ENCODE peak calls at places on chromosomes 3 and 15, in six cellular contexts. One of them, this sample, is unnamed. For H3K4me1, the result is how much of the 10 kb centered on the place peaks cover.

GRCh38 chr3:42024578-42025387 is 62.9 kb upstream of the ULK4 start:
- DNase-seq in suprapubic skin: no peak
- DNase-seq in mesendoderm: peak
- DNase-seq in mesenchymal stem cell: peak
- DNase-seq in uterus: no peak
- DNase-seq in H1: no peak
- DNase-seq in this sample: no peak

GRCh38 chr3:149180057-149180573 is 41.5 kb downstream of the CP start:
- DNase-seq in suprapubic skin: peak
- DNase-seq in mesenchymal stem cell: peak
- DNase-seq in H1: no peak
- DNase-seq in uterus: peak
- DNase-seq in mesendoderm: no peak
- DNase-seq in this sample: peak

GRCh38 chr15:41971893-41972340 is 440 bp downstream of the EHD4 start:
- DNase-seq in suprapubic skin: no peak
- DNase-seq in H1: no peak
- DNase-seq in uterus: no peak
- DNase-seq in mesendoderm: no peak
- DNase-seq in mesenchymal stem cell: no peak
- DNase-seq in this sample: no peak

GRCh38 chr3:58962040-58962651 is 87.7 kb downstream of the CFAP20DC start:
- DNase-seq in H1: no peak
- DNase-seq in suprapubic skin: no peak
- DNase-seq in mesenchymal stem cell: no peak
- DNase-seq in uterus: no peak
- DNase-seq in mesendoderm: no peak
- DNase-seq in this sample: no peak

GRCh38 chr3:46924921-46925584 is 47.5 kb downstream of the PTH1R start:
- DNase-seq in mesenchymal stem cell: no peak
- DNase-seq in mesendoderm: no peak
- DNase-seq in suprapubic skin: peak
- DNase-seq in H1: no peak
- DNase-seq in uterus: no peak
- DNase-seq in this sample: peak

GRCh38 chr15:100560323-100560722 is 31.6 kb upstream of the CERS3 start:
- DNase-seq in mesendoderm: no peak
- DNase-seq in suprapubic skin: no peak
- DNase-seq in H1: no peak
- DNase-seq in mesenchymal stem cell: no peak
- DNase-seq in uterus: no peak
- DNase-seq in this sample: no peak

GRCh38 chr3:110521019-110521418 is 550.6 kb upstream of the NECTIN3 start:
- DNase-seq in mesendoderm: no peak
- DNase-seq in mesenchymal stem cell: peak
- DNase-seq in suprapubic skin: no peak
- DNase-seq in uterus: no peak
- DNase-seq in H1: no peak
- DNase-seq in this sample: no peak

GRCh38 chr15:85171736-85172135 is 190.1 kb downstream of the PDE8A start:
- DNase-seq in H1: no peak
- DNase-seq in mesendoderm: peak
- DNase-seq in suprapubic skin: no peak
- DNase-seq in uterus: no peak
- DNase-seq in mesenchymal stem cell: peak
- DNase-seq in this sample: no peak

GRCh38 chr3:86788371-86788770 is 202.6 kb downstream of the VGLL3 start:
- DNase-seq in mesendoderm: no peak
- DNase-seq in uterus: no peak
- DNase-seq in mesenchymal stem cell: no peak
- DNase-seq in suprapubic skin: no peak
- DNase-seq in H1: no peak
- DNase-seq in this sample: no peak

GRCh38 chr3:120473389-120473788 is 22.6 kb upstream of the FSTL1 start:
- DNase-seq in mesenchymal stem cell: no peak
- DNase-seq in uterus: no peak
- DNase-seq in H1: no peak
- DNase-seq in mesendoderm: no peak
- DNase-seq in suprapubic skin: no peak
- DNase-seq in this sample: no peak

GRCh38 chr3:14222900-14223594 is 44.4 kb downstream of the LSM3 start:
- DNase-seq in mesenchymal stem cell: peak
- DNase-seq in uterus: no peak
- DNase-seq in suprapubic skin: no peak
- DNase-seq in mesendoderm: no peak
- DNase-seq in H1: no peak
- DNase-seq in this sample: no peak

GRCh38 chr3:101979033-101979432 is 129.7 kb downstream of the NFKBIZ start:
- DNase-seq in H1: no peak
- DNase-seq in uterus: no peak
- DNase-seq in mesenchymal stem cell: no peak
- DNase-seq in suprapubic skin: no peak
- DNase-seq in mesendoderm: no peak
- DNase-seq in this sample: no peak

GRCh38 chr3:77915341-77915740 is 875.4 kb downstream of the ROBO2 start:
- DNase-seq in H1: no peak
- DNase-seq in mesendoderm: no peak
- DNase-seq in uterus: no peak
- DNase-seq in suprapubic skin: no peak
- DNase-seq in mesenchymal stem cell: no peak
- DNase-seq in this sample: no peak

GRCh38 chr3:53844262-53845102 is 1.7 kb downstream of the CHDH start:
- DNase-seq in H1: no peak
- DNase-seq in suprapubic skin: no peak
- DNase-seq in mesendoderm: no peak
- DNase-seq in mesenchymal stem cell: no peak
- DNase-seq in uterus: no peak
- DNase-seq in this sample: no peak

GRCh38 chr15:68618339-68619302 is 39.8 kb downstream of the CORO2B start:
- DNase-seq in suprapubic skin: no peak
- DNase-seq in uterus: no peak
- DNase-seq in mesendoderm: peak
- DNase-seq in H1: no peak
- DNase-seq in mesenchymal stem cell: peak
- DNase-seq in this sample: no peak

GRCh38 chr3:168981396-168981795 is 682.1 kb downstream of the MECOM start:
- DNase-seq in suprapubic skin: no peak
- DNase-seq in H1: no peak
- DNase-seq in mesendoderm: no peak
- DNase-seq in uterus: no peak
- DNase-seq in mesenchymal stem cell: no peak
- DNase-seq in this sample: no peak

DNA sequence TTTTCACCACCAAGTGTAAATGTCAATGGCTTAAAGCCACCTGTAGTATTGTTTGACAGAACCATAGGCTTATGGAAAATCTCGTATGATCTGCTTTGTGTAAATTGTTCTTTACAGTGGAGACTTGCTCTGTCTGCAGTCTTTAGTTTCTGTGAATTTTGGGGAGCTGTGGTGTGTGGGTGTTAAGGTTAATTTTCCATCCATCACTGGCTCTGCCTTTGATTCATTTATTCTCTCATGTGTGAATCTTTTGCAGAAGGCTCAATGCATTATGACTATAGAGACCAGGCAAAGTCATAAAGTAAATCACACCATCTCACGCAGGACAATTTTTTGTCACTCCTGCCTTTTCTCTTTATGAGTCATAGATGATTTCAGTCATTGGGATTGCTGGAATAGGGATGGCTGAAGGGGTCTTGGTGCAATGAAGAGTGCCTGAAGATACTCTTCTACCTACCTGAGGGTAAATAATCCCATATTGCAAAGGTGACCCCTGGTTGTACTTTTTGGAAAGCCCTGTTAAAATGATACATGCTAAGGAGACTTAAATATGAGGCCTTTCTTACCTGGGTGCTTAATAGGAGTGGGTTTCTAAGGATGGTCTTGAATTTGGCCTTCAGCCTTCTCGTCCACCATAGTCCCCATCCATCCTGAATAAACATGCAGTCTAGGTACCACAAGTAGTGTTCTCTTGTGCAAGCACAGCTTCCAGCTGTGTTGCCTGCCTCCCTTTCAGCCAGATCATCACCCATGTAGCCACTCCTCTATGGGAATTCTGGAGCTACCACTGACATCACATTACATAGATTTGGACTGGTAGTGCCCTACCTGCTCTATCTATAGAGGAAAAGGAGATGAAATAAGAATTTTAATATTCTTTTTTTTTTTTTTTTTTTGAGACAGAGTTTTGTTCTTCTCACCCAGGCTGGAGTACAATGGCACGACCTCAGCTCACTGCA is 14.3 kb downstream of the TGFBR2 start:
- DNase-seq in mesendoderm: no peak
- DNase-seq in suprapubic skin: no peak
- DNase-seq in mesenchymal stem cell: peak
- DNase-seq in uterus: no peak
- DNase-seq in H1: no peak
- DNase-seq in this sample: no peak
- H3K4me1 ChIP-seq in mesendoderm: under half
- H3K4me1 ChIP-seq in suprapubic skin: under half
- H3K4me1 ChIP-seq in mesenchymal stem cell: under half
- H3K4me1 ChIP-seq in uterus: under half
- H3K4me1 ChIP-seq in H1: under half
- H3K4me1 ChIP-seq in this sample: half or more

GRCh38 chr15:40052604-40053003 is 13.6 kb upstream of the SRP14 start:
- DNase-seq in H1: no peak
- DNase-seq in mesendoderm: no peak
- DNase-seq in suprapubic skin: no peak
- DNase-seq in uterus: no peak
- DNase-seq in mesenchymal stem cell: no peak
- DNase-seq in this sample: no peak

GRCh38 chr15:40053234-40054055 is 14.5 kb upstream of the SRP14 start:
- DNase-seq in mesenchymal stem cell: no peak
- DNase-seq in uterus: no peak
- DNase-seq in mesendoderm: no peak
- DNase-seq in H1: no peak
- DNase-seq in suprapubic skin: no peak
- DNase-seq in this sample: no peak

GRCh38 chr15:40051616-40052415 is 12.8 kb upstream of the SRP14 start:
- DNase-seq in mesendoderm: no peak
- DNase-seq in uterus: no peak
- DNase-seq in H1: no peak
- DNase-seq in mesenchymal stem cell: no peak
- DNase-seq in suprapubic skin: no peak
- DNase-seq in this sample: no peak

GRCh38 chr15:40049076-40049475 is 10.1 kb upstream of the SRP14 start:
- DNase-seq in H1: no peak
- DNase-seq in suprapubic skin: no peak
- DNase-seq in mesenchymal stem cell: no peak
- DNase-seq in uterus: no peak
- DNase-seq in mesendoderm: no peak
- DNase-seq in this sample: no peak

GRCh38 chr15:40050788-40051615 is 12.0 kb upstream of the SRP14 start:
- DNase-seq in mesendoderm: peak
- DNase-seq in H1: no peak
- DNase-seq in suprapubic skin: no peak
- DNase-seq in mesenchymal stem cell: peak
- DNase-seq in uterus: peak
- DNase-seq in this sample: no peak
- H3K4me1 ChIP-seq in mesendoderm: under half
- H3K4me1 ChIP-seq in H1: under half
- H3K4me1 ChIP-seq in suprapubic skin: under half
- H3K4me1 ChIP-seq in mesenchymal stem cell: half or more
- H3K4me1 ChIP-seq in uterus: under half
- H3K4me1 ChIP-seq in this sample: half or more

DNA sequence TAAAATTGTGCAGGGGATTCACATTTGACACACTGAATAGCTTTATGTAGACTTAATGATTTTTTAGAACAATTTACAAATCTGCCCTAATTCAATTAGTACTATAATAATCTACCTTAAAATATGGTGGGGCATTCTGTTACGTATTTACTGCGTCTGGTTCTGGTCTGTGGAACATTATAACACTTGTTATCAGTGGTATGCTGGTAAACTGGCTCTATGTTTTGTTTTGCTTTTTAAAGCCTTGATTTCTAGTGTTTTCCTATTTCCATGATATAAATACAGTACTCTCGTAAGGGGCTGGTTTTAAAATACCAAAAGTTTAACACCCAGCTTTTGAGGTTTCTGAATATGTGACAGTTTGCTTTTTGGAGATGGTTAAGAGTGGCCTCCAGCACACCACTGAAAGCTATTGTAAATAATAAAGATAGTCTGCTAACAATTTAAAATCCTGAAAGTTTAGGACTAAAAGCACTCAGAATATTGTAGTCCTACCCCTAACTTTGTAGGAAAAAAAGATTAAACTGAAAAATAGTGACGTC is 65.6 kb upstream of the CD47 start:
- DNase-seq in uterus: no peak
- DNase-seq in mesendoderm: no peak
- DNase-seq in H1: no peak
- DNase-seq in mesenchymal stem cell: no peak
- DNase-seq in suprapubic skin: no peak
- DNase-seq in this sample: no peak
- H3K4me1 ChIP-seq in uterus: under half
- H3K4me1 ChIP-seq in mesendoderm: under half
- H3K4me1 ChIP-seq in H1: under half
- H3K4me1 ChIP-seq in mesenchymal stem cell: under half
- H3K4me1 ChIP-seq in suprapubic skin: under half
- H3K4me1 ChIP-seq in this sample: under half

DNA sequence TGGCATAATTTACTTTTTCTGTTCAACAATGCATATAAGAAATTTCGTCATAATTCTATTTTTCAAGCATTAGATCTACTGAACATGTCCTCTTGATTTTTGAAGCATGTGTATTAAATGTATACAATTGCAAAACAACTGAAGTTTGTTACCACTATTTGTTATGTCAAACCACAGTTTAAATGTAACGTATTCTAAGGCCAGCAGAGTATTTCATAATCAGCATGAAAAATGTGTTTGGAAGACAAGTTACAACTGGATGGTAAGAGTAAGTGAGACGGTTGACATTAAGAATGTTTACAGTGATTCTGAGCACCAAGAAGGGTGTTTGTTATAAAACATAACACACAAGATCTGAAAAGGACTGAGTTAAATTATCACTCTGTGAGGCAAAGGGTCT is 738.4 kb downstream of the PLOD2 start:
- DNase-seq in uterus: no peak
- DNase-seq in H1: no peak
- DNase-seq in mesenchymal stem cell: peak
- DNase-seq in mesendoderm: no peak
- DNase-seq in suprapubic skin: no peak
- DNase-seq in this sample: no peak
- H3K4me1 ChIP-seq in uterus: under half
- H3K4me1 ChIP-seq in H1: under half
- H3K4me1 ChIP-seq in mesenchymal stem cell: under half
- H3K4me1 ChIP-seq in mesendoderm: under half
- H3K4me1 ChIP-seq in suprapubic skin: under half
- H3K4me1 ChIP-seq in this sample: under half

GRCh38 chr3:51968175-51968681 is 974 bp upstream of the PCBP4 start:
- DNase-seq in H1: no peak
- DNase-seq in suprapubic skin: no peak
- DNase-seq in uterus: peak
- DNase-seq in mesendoderm: peak
- DNase-seq in mesenchymal stem cell: no peak
- DNase-seq in this sample: no peak
- H3K4me1 ChIP-seq in H1: under half
- H3K4me1 ChIP-seq in suprapubic skin: half or more
- H3K4me1 ChIP-seq in uterus: under half
- H3K4me1 ChIP-seq in mesendoderm: under half
- H3K4me1 ChIP-seq in mesenchymal stem cell: under half
- H3K4me1 ChIP-seq in this sample: under half

This sample was measured in lower lobe of right lung.